ENCODE peak calls at places on chromosomes 5 and 9, in five cellular contexts. D is EL; B is dorsolateral prefrontal cortex; F is stimulated activated CD4-positive, alpha-beta T cell treated with anti-CD3 and anti-CD28 coated beads, Interleukin-2, amount 100 ng/mL, for 48 hours; U is HCEC 1CT. G is an unnamed sample.

GRCh38 chr5:172747471-172747870 is 23.5 kb downstream of the DUSP1 start:
- DNase-seq in F (no peak), U (no peak), D (no peak), B (no peak), G (no peak)

GRCh38 chr9:90724880-90725279 is 76.7 kb upstream of the SYK start:
- DNase-seq in D (no peak), U (no peak), B (no peak), F (no peak), G (no peak)

GRCh38 chr5:127290019-127290945 is at the start of gene MEGF10:
- DNase-seq in B (peak; percentile 66), U (peak; percentile 11), F (peak; percentile 25), D (peak; percentile 65), G (peak; percentile 23)

GRCh38 chr9:28764532-28764931 is 1191.3 kb upstream of the C9orf72 start:
- DNase-seq in B (no peak), U (no peak), F (no peak), D (no peak), G (no peak)

GRCh38 chr9:24051587-24051986 is 225.5 kb upstream of the ELAVL2 start:
- DNase-seq in D (no peak), U (no peak), B (no peak), F (no peak), G (no peak)

GRCh38 chr5:132059043-132059695 is 1.3 kb upstream of the IL3 start:
- DNase-seq in U (no peak), B (peak; percentile 7), F (no peak), D (no peak), G (no peak)

GRCh38 chr9:115385383-115386122 is 267.6 kb upstream of the TNC start:
- DNase-seq in D (no peak), F (no peak), B (no peak), U (no peak), G (no peak)

GRCh38 chr5:151663617-151664322 is 22.9 kb downstream of the SPARC start:
- DNase-seq in F (no peak), U (no peak), B (no peak), D (no peak), G (no peak)

GRCh38 chr9:37034320-37034937 is 361 bp upstream of the PAX5 start:
- DNase-seq in B (no peak), D (peak; percentile 30), F (no peak), U (no peak), G (no peak)

GRCh38 chr5:14242447-14242846 is 99.3 kb downstream of the TRIO start:
- DNase-seq in D (no peak), U (no peak), F (no peak), B (no peak), G (no peak)

GRCh38 chr9:108386859-108387384 is 468.9 kb downstream of the ACTL7B start:
- DNase-seq in B (no peak), D (peak; percentile 82), U (peak; percentile 89), F (no peak), G (peak; percentile 85)

GRCh38 chr5:125890387-125890955 is 532.7 kb upstream of the GRAMD2B start:
- DNase-seq in D (peak; percentile 4), U (no peak), F (no peak), B (no peak), G (peak; percentile 18)

GRCh38 chr5:133783481-133783880 is 171.1 kb upstream of the FSTL4 start:
- DNase-seq in U (no peak), B (no peak), D (no peak), F (no peak), G (peak; percentile 8)

GRCh38 chr9:3027260-3027659 is 183.4 kb upstream of the PUM3 start:
- DNase-seq in U (no peak), F (no peak), D (no peak), B (no peak), G (no peak)